ENCODE peak calls at places on chromosomes 13 and 19, in four cellular contexts. X is fibroblast of lung, I is activated T-cell treated with anti-CD3 and anti-CD28 coated beads for 1 hour, H is GM10248. Y is an unnamed sample.

GRCh38 chr13:98853791-98854191 is 101.3 kb upstream of the SLC15A1 start:
- DNase-seq in X (peak), I (no peak), H (peak), Y (no peak)

GRCh38 chr19:28443361-28443760 is 769.6 kb downstream of the UQCRFS1 start:
- DNase-seq in H (no peak), X (no peak), I (no peak), Y (no peak)

GRCh38 chr13:49587311-49587847 is 2.0 kb upstream of the RCBTB1 start:
- DNase-seq in X (peak), H (no peak), I (no peak), Y (peak)

GRCh38 chr13:49464621-49465325 is 20.7 kb downstream of the SETDB2 start:
- DNase-seq in I (no peak), X (no peak), H (no peak), Y (no peak)

GRCh38 chr13:73656863-73657262 is 477.3 kb downstream of the KLF12 start:
- DNase-seq in I (no peak), H (no peak), X (peak), Y (no peak)

GRCh38 chr13:106274551-106275208 is 260.8 kb downstream of the EFNB2 start:
- DNase-seq in X (peak), H (no peak), I (no peak), Y (no peak)

GRCh38 chr13:37148501-37148900 is 43.0 kb upstream of the CSNK1A1L start:
- DNase-seq in I (no peak), H (no peak), X (peak), Y (no peak)

GRCh38 chr13:28320884-28321574 is 173.9 kb downstream of the FLT1 start:
- DNase-seq in H (no peak), I (no peak), X (no peak), Y (no peak)

GRCh38 chr13:30026093-30026492 is 175.7 kb upstream of the UBL3 start:
- DNase-seq in X (peak), H (no peak), I (no peak), Y (peak)

GRCh38 chr19:13978306-13978705 is 26.0 kb downstream of the DCAF15 start:
- DNase-seq in H (no peak), I (no peak), X (no peak), Y (no peak)

GRCh38 chr19:4844348-4845179 is 13.1 kb upstream of the TICAM1 start:
- DNase-seq in H (no peak), I (no peak), X (no peak), Y (peak)

GRCh38 chr13:61874970-61875579 is 459.4 kb upstream of the PCDH20 start:
- DNase-seq in H (no peak), X (no peak), I (no peak), Y (no peak)

GRCh38 chr13:50080158-50080855 is 65.1 kb downstream of the KCNRG start:
- DNase-seq in I (peak), H (no peak), X (peak), Y (peak)

GRCh38 chr13:19634129-19634740 is 776 bp downstream of the MPHOSPH8 start:
- DNase-seq in H (no peak), I (no peak), X (peak), Y (peak)

GRCh38 chr19:45767410-45767880 is 1.6 kb downstream of the SIX5 start:
- DNase-seq in X (peak), H (no peak), I (no peak), Y (peak)